ENCODE peak calls at places on chromosome 22, in eight cellular contexts. R is H1, Z is IMR-90, O is HCT116, D is body of pancreas, V is ovary, L is A549, I is GM12891. N is an unnamed sample.

GRCh38 chr22:41197046-41197807 is 7.9 kb upstream of the L3MBTL2 start:
- DNase-seq in V (peak), D (peak), R (peak), I (peak), O (no peak), Z (peak), L (peak), N (peak)

GRCh38 chr22:27685971-27686370 is 115.6 kb downstream of the MN1 start:
- DNase-seq in L (no peak), D (no peak), I (no peak), R (no peak), Z (no peak), V (no peak), O (no peak), N (no peak)

GRCh38 chr22:49883294-49883640 is 29.6 kb downstream of the ZBED4 start:
- DNase-seq in V (no peak), D (no peak), Z (peak), I (no peak), L (no peak), R (no peak), O (no peak), N (no peak)

GRCh38 chr22:50017701-50018224 is 5.2 kb upstream of the IL17REL start:
- DNase-seq in V (no peak), R (no peak), O (no peak), Z (no peak), I (no peak), D (no peak), L (no peak), N (no peak)

GRCh38 chr22:29208879-29209623 is 3.4 kb downstream of the EMID1 start:
- DNase-seq in R (no peak), I (no peak), Z (no peak), L (no peak), O (no peak), V (no peak), D (no peak), N (no peak)

GRCh38 chr22:45876136-45877035 is 100.6 kb downstream of the WNT7B start:
- DNase-seq in I (no peak), R (peak), V (peak), O (no peak), Z (no peak), L (no peak), D (no peak), N (no peak)

GRCh38 chr22:46813816-46814597 is 51.6 kb downstream of the TBC1D22A start:
- DNase-seq in R (peak), Z (peak), I (no peak), D (no peak), O (no peak), L (no peak), V (no peak), N (no peak)

GRCh38 chr22:30275625-30276024 is 9.0 kb upstream of the OSM start:
- DNase-seq in R (no peak), L (no peak), V (no peak), D (no peak), I (no peak), Z (no peak), O (no peak), N (no peak)

GRCh38 chr22:50699754-50700386 is 27.2 kb downstream of the SHANK3 start:
- DNase-seq in L (no peak), R (no peak), V (peak), D (peak), O (no peak), Z (no peak), I (no peak), N (no peak)

GRCh38 chr22:28008056-28008455 is 89.0 kb upstream of the PITPNB start:
- DNase-seq in D (no peak), Z (no peak), V (no peak), R (no peak), I (no peak), O (no peak), L (no peak), N (no peak)

GRCh38 chr22:30874431-30875370 is 93.9 kb downstream of the MORC2 start:
- DNase-seq in D (no peak), Z (no peak), O (no peak), L (no peak), I (no peak), R (no peak), V (no peak), N (no peak)

GRCh38 chr22:49760630-49761571 is 66.8 kb downstream of the BRD1 start:
- DNase-seq in O (no peak), R (no peak), Z (no peak), I (peak), L (no peak), D (no peak), V (no peak), N (no peak)

GRCh38 chr22:17835256-17835655 is 61.0 kb upstream of the BID start:
- DNase-seq in D (no peak), R (no peak), O (no peak), V (no peak), Z (no peak), L (no peak), I (no peak), N (no peak)

GRCh38 chr22:46113910-46114517 is 36.3 kb upstream of the PPARA start:
- DNase-seq in D (peak), I (no peak), L (no peak), V (peak), Z (no peak), O (no peak), R (no peak), N (no peak)

GRCh38 chr22:30116362-30117117 is 36.3 kb downstream of the HORMAD2 start:
- DNase-seq in I (no peak), Z (peak), L (no peak), D (no peak), O (no peak), R (no peak), V (no peak), N (no peak)

GRCh38 chr22:20881869-20882815 is 23.3 kb downstream of the SNAP29 start:
- DNase-seq in D (no peak), L (no peak), I (no peak), Z (no peak), R (no peak), V (no peak), O (no peak), N (no peak)

GRCh38 chr22:26462971-26463661 is 20.5 kb downstream of the HPS4 start:
- DNase-seq in D (no peak), L (no peak), I (no peak), O (no peak), V (no peak), Z (peak), R (no peak), N (no peak)

GRCh38 chr22:28247667-28248363 is 328.8 kb upstream of the PITPNB start:
- DNase-seq in L (no peak), O (no peak), I (no peak), R (no peak), D (no peak), V (no peak), Z (no peak), N (no peak)

GRCh38 chr22:31217890-31218287 is 5.8 kb downstream of the LIMK2 start:
- DNase-seq in Z (no peak), V (no peak), D (no peak), O (no peak), R (no peak), L (no peak), I (no peak), N (no peak)

GRCh38 chr22:30038219-30038618 is 42.0 kb upstream of the HORMAD2 start:
- DNase-seq in D (peak), Z (peak), I (no peak), R (no peak), O (no peak), L (peak), V (no peak), N (no peak)

GRCh38 chr22:31138126-31138525 is 2.2 kb downstream of the PLA2G3 start:
- DNase-seq in Z (no peak), R (no peak), O (no peak), D (no peak), L (no peak), I (no peak), V (no peak), N (no peak)

GRCh38 chr22:50012201-50013181 is at the start of gene IL17REL:
- DNase-seq in L (no peak), I (peak), O (no peak), D (no peak), Z (peak), R (peak), V (peak), N (no peak)

GRCh38 chr22:42500164-42500835 is 19.3 kb downstream of the RRP7A start:
- DNase-seq in I (peak), O (peak), V (peak), D (peak), Z (peak), L (peak), R (peak), N (peak)
- TF ChIP-seq POLR2A in I (no peak), O (no peak), V (no peak), D (peak), Z (no peak), L (peak), R (no peak), N (no peak)

GRCh38 chr22:38796262-38796957 is 2.5 kb upstream of the DNAL4 start:
- DNase-seq in V (no peak), D (no peak), O (no peak), L (no peak), Z (no peak), R (no peak), I (no peak), N (no peak)

GRCh38 chr22:38795569-38795968 is 1.6 kb upstream of the DNAL4 start:
- DNase-seq in I (no peak), V (no peak), L (no peak), Z (no peak), D (no peak), R (no peak), O (no peak), N (no peak)

GRCh38 chr22:38792833-38793232 is 1.1 kb downstream of the DNAL4 start:
- DNase-seq in O (no peak), R (no peak), L (no peak), D (no peak), I (no peak), V (no peak), Z (peak), N (no peak)

GRCh38 chr22:38789606-38790005 is 4.3 kb downstream of the DNAL4 start:
- DNase-seq in D (no peak), Z (no peak), V (no peak), L (no peak), O (no peak), I (no peak), R (no peak), N (no peak)

DNA sequence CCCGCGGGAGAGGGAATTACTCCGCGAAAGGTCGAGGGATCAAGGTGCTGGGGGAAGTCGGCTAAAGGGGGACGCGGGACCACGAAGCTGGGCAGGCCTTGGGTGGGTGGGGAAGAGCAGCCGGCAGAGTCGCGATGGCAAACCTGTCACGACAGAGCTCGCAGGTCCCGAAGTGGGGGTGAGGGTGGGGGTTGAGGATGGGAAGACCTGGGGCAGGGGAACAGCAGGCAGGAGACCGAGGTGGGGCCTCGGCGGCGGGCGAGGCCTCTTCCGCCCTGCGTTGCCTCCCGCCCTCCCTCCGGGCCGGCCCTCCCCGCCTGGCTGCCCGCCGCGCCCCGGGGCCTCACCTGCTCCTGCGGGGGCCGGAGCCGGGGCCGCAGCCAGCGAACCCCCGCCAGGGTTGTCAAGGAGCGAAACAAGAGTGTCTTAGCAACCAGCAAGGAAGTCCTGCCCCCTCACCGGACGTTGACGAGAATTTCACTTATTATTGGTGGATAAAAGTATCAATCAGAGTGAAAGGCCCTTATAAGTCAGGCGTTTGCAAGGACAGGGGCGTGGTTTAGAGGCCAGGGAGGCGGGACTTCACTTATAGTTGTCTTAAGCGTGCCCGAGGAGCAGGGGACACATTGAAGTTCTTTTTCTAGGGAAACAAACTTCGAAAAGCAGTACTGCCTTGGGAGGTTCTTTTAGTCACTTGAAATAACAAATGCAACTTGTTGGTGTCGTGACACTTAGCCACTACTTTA is at the start of gene DNAL4:
- DNase-seq in Z (peak), O (peak), R (peak), V (peak), L (peak), D (peak), I (peak), N (peak)
- TF ChIP-seq POLR2A in Z (no peak), O (no peak), R (no peak), V (peak), L (no peak), D (peak), I (peak), N (no peak)

GRCh38 chr22:23834830-23835772 is 3.7 kb downstream of the DERL3 start:
- DNase-seq in O (no peak), V (no peak), Z (no peak), D (peak), L (no peak), I (no peak), R (no peak), N (no peak)
- TF ChIP-seq POLR2A in O (no peak), V (no peak), Z (no peak), D (no peak), L (no peak), I (no peak), R (no peak), N (no peak)

DNA sequence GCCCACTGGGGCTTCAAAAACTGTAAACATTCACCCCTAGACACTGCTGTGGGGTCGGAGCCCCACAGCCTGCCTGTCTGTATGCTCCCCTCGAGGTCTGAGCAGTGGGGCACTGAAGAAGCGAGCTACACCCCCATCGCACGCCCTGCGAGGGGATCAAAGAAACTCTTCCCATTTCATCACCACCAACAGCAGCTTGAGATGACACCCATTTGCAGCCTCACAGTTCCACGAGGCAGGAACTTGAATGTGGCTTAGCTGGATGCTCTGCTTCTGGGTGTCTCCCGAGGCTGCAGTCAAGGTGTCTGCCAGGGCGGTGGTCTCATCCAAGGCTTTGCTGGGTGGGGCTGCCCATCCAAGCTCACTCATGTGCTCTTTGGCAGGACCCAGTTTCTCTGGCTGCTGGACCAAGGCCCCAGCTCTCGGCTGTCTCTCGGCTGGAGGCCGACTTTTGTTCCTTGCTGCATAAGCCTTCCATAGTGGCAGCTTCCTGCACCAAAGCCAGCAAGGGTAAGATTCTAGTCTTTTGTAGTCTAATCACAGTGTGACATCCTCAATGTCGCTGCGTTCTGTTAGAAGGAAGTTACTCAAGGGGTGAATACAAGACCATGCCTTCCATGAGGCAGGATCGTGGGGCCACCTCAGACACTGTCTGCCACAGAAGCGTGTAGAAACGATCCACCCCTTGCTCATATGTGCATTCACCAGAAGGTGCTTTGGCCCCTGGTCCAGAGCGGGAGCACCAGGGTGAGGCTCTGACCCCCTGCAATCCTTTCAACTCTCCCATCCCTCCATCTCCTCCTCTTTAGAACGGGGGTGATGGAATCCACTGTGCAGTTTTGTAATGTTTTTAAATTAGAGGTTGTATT is 46.2 kb upstream of the SEPTIN5 start:
- DNase-seq in I (no peak), D (no peak), O (no peak), V (no peak), L (no peak), Z (no peak), R (no peak), N (no peak)
- TF ChIP-seq POLR2A in I (no peak), D (no peak), O (no peak), V (no peak), L (no peak), Z (no peak), R (no peak), N (no peak)

GRCh38 chr22:43923631-43924548 is at the start of gene PNPLA3:
- DNase-seq in V (peak), L (peak), O (peak), Z (peak), R (peak), I (peak), D (peak), N (peak)
- TF ChIP-seq POLR2A in V (no peak), L (peak), O (peak), Z (peak), R (peak), I (no peak), D (peak), N (peak)

GRCh38 chr22:39524089-39524752 is 3.9 kb downstream of the ATF4 start:
- DNase-seq in I (no peak), O (no peak), R (no peak), L (no peak), D (no peak), Z (no peak), V (peak), N (no peak)
- TF ChIP-seq POLR2A in I (peak), O (no peak), R (peak), L (no peak), D (no peak), Z (no peak), V (no peak), N (no peak)

DNA sequence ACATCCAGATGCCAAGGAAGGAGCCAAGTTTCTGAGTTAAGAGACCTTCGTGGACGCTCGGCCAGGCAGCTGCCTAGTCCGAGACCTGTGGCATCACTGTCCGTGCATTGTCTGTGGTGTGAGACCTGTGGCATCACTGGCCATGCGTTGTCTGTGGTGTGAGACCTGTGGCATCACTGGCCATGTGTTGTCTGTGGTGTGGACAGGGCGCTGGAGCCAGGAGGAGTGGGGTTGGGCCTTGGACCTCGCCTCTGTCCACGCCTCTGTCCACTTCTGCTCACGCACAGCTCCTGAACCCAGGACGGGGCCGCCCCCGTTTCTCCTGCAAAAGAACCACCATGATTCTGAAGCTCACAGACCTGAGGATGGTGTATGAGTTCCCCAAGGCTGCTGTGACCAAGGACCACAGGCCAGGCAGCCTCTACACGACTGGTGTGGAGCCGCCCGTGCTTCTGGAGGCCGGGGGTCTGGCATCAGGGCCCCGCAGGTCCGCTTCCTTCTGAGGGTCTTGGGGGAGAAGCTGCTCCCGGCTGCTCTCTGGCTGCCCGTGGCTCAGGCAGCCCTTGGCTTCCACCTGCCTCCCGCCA is 1218.3 kb downstream of the BRD1 start:
- DNase-seq in Z (no peak), O (no peak), V (no peak), I (no peak), L (no peak), D (no peak), R (no peak), N (no peak)
- TF ChIP-seq POLR2A in Z (no peak), O (no peak), V (no peak), I (no peak), L (no peak), D (no peak), R (no peak), N (no peak)

GRCh38 chr22:37242395-37242918 is 1.6 kb downstream of the RAC2 start:
- DNase-seq in O (no peak), R (no peak), V (no peak), D (peak), Z (peak), L (no peak), I (peak), N (no peak)
- TF ChIP-seq POLR2A in O (no peak), R (no peak), V (no peak), D (no peak), Z (no peak), L (no peak), I (peak), N (no peak)

DNA sequence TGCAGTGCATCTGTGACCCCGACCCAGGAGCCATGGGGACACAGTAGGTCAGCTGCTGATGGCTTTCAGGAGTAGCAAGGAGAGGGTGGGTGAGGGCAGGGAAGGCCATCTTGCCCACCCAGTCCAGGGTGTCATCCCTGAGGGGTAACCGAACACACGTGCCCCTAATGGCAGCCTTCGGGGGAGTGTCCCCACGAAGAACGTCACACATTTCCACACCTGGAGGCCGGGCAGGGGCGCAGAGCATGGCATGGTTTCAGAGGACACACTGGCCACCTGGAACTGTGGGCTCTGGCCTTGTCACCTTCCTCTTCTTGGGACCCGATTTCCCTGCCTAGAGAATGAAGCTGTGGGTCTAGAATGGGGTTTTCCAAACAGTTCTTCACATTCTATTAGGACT is 19.4 kb upstream of the BAIAP2L2 start:
- DNase-seq in Z (no peak), V (no peak), D (no peak), O (no peak), R (no peak), I (no peak), L (no peak), N (no peak)
- TF ChIP-seq POLR2A in Z (no peak), V (no peak), D (no peak), O (no peak), R (no peak), I (no peak), L (no peak), N (no peak)